ENCODE peak calls at places on chromosome 15, in six cellular contexts. O is CD8-positive, alpha-beta T cell; Z is MM.1S; M is cardiac fibroblast; K is choroid plexus epithelial cell; B is B cell. V is an unnamed sample.

GRCh38 chr15:66294157-66294931 is 976 bp downstream of the DIS3L start:
- DNase-seq in O (no peak), Z (peak), M (peak), K (peak), B (no peak), V (peak)

GRCh38 chr15:34721802-34722795 is 32.7 kb downstream of the GJD2 start:
- DNase-seq in O (no peak), Z (no peak), M (peak), K (peak), B (no peak), V (no peak)

GRCh38 chr15:55627730-55628368 is 39.7 kb upstream of the PYGO1 start:
- DNase-seq in O (no peak), Z (no peak), M (peak), K (peak), B (no peak), V (no peak)

GRCh38 chr15:90545095-90545494 is 15.4 kb downstream of the CRTC3 start:
- DNase-seq in O (no peak), Z (no peak), M (no peak), K (no peak), B (no peak), V (no peak)

GRCh38 chr15:93152951-93153350 is 63.9 kb upstream of the RGMA start:
- DNase-seq in O (no peak), Z (no peak), M (peak), K (peak), B (no peak), V (no peak)

GRCh38 chr15:91992940-91993339 is 139.4 kb downstream of the SLCO3A1 start:
- DNase-seq in O (no peak), Z (no peak), M (peak), K (no peak), B (no peak), V (no peak)

GRCh38 chr15:96882361-96882760 is 551.9 kb downstream of the NR2F2 start:
- DNase-seq in O (no peak), Z (no peak), M (no peak), K (peak), B (no peak), V (no peak)

GRCh38 chr15:83285979-83286553 is 1.6 kb upstream of the BNC1 start:
- DNase-seq in O (no peak), Z (no peak), M (peak), K (peak), B (no peak), V (no peak)

GRCh38 chr15:88900309-88900981 is 5.1 kb upstream of the HAPLN3 start:
- DNase-seq in O (no peak), Z (no peak), M (no peak), K (peak), B (no peak), V (no peak)

GRCh38 chr15:58521293-58521991 is 89.7 kb downstream of the LIPC start:
- DNase-seq in O (no peak), Z (no peak), M (peak), K (peak), B (no peak), V (peak)

GRCh38 chr15:93477721-93478120 is 388.7 kb upstream of the RGMA start:
- DNase-seq in O (no peak), Z (no peak), M (no peak), K (no peak), B (no peak), V (no peak)

GRCh38 chr15:90159213-90159612 is 41.9 kb upstream of the SEMA4B start:
- DNase-seq in O (no peak), Z (no peak), M (no peak), K (no peak), B (no peak), V (no peak)

GRCh38 chr15:34490421-34491193 is 53.0 kb upstream of the GOLGA8A start:
- DNase-seq in O (no peak), Z (no peak), M (no peak), K (no peak), B (no peak), V (no peak)

GRCh38 chr15:68730491-68731317 is 90.0 kb downstream of the ANP32A start:
- DNase-seq in O (no peak), Z (peak), M (peak), K (peak), B (no peak), V (peak)

GRCh38 chr15:73237910-73238309 is 130.8 kb downstream of the HCN4 start:
- DNase-seq in O (no peak), Z (no peak), M (no peak), K (no peak), B (no peak), V (no peak)

GRCh38 chr15:97745481-97746071 is 214.9 kb upstream of the ARRDC4 start:
- DNase-seq in O (no peak), Z (peak), M (peak), K (peak), B (no peak), V (peak)

GRCh38 chr15:52208306-52208946 is 17.2 kb upstream of the GNB5 start:
- DNase-seq in O (peak), Z (peak), M (peak), K (peak), B (peak), V (peak)

GRCh38 chr15:48966595-48967301 is 3.0 kb upstream of the SHC4 start:
- DNase-seq in O (peak), Z (peak), M (no peak), K (peak), B (no peak), V (peak)

DNA sequence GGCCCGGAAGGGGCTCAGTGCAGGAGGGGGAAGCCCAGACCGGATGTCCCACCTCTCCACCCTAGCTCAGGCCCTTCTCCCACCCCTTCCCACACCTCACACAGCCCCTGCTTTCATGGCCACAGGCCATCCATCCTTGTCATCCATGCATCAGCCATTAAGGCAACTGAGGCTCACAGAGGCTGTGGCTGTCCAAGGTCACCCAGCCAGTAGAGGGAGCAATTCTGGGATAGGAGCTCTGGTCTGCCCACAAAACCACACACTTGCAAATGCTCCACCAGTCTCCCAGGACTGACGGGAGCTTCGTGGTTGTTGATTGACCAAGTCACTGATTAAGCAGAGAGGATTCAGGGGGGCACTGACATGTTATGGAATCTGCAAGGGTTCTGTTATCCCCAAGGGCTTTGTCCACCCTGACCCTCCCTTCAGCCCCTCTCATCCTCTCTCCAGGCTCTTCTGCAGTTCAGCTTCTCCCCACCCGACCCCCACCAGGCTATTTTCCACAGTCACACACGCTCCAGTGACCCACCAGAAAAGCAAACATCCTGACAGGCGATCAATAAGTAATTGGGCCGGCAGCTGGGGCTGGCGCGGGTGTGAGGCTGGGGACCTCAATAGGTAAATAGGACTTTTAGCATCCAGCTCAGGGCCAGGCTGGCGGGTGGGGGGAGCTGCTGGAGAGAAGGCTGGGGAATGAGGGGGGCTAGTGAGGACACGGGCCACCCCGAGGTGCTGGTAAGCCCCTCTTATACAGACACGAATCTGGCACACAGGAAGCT is 15.0 kb downstream of the LINGO1 start:
- DNase-seq in O (no peak), Z (no peak), M (no peak), K (peak), B (no peak), V (no peak)
- TF ChIP-seq CTCF in O (no peak), Z (peak), M (peak), K (peak), B (no peak), V (peak)

GRCh38 chr15:39580630-39581500 is at the start of gene THBS1:
- DNase-seq in O (peak), Z (peak), M (peak), K (peak), B (no peak), V (no peak)

GRCh38 chr15:39582977-39583585 is 2.2 kb downstream of the THBS1 start:
- DNase-seq in O (no peak), Z (no peak), M (no peak), K (no peak), B (no peak), V (no peak)

GRCh38 chr15:39580117-39580629 is 706 bp upstream of the THBS1 start:
- DNase-seq in O (peak), Z (peak), M (peak), K (peak), B (peak), V (peak)

GRCh38 chr15:39582286-39582976 is 1.6 kb downstream of the THBS1 start:
- DNase-seq in O (no peak), Z (no peak), M (peak), K (peak), B (no peak), V (no peak)

GRCh38 chr15:39581501-39582285 is 814 bp downstream of the THBS1 start:
- DNase-seq in O (no peak), Z (peak), M (peak), K (peak), B (no peak), V (no peak)
- TF ChIP-seq CTCF in O (no peak), Z (peak), M (peak), K (peak), B (no peak), V (no peak)

GRCh38 chr15:30043211-30043655 is 39.5 kb upstream of the GOLGA8J start:
- DNase-seq in O (no peak), Z (peak), M (peak), K (peak), B (no peak), V (no peak)
- TF ChIP-seq CTCF in O (no peak), Z (peak), M (peak), K (peak), B (no peak), V (no peak)

GRCh38 chr15:60479361-60479684 is 381 bp upstream of the ICE2 start:
- DNase-seq in O (no peak), Z (no peak), M (no peak), K (no peak), B (peak), V (peak)

GRCh38 chr15:60477991-60478632 is 830 bp downstream of the ICE2 start:
- DNase-seq in O (no peak), Z (peak), M (peak), K (peak), B (no peak), V (peak)

GRCh38 chr15:60480149-60480548 is 1.2 kb upstream of the ICE2 start:
- DNase-seq in O (no peak), Z (peak), M (no peak), K (no peak), B (no peak), V (peak)

GRCh38 chr15:60479711-60480110 is 769 bp upstream of the ICE2 start:
- DNase-seq in O (no peak), Z (peak), M (no peak), K (no peak), B (no peak), V (peak)

DNA sequence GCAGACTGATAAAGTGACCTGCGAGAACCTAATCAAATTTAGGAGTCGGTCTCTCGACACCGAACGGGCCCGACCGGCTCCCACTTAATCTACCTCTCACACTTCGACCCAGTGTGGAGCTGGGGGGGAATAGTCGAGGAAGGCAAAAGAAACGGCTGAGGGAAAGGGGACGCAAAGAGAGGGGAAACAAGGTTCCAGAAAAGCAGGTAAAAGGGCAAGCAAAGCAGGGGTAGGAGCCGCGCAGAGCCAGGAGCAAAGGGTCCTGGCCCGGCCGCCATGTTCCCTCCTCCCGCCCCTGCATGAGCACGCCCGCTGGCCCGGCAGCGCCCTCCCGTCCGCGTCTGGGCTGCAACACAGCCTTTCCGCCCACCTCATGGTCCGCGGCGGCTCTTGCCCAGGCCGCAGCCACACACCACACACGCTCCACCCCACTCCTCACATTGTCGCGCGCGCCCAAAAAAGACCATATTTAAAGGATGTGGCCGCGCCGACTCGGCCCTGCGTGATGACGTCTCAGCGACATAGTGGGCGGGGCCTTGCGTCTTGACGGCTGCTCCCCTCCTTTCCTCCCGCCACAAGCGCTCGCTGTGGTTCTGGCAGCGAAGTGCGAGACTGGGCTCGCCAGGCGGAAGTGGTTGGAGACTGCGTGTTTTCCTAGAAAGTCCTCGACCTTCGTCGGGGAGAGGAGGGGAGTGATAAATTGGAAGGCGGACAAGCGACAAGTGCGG is at the start of gene ICE2:
- DNase-seq in O (peak), Z (peak), M (peak), K (peak), B (peak), V (peak)
- TF ChIP-seq CTCF in O (no peak), Z (peak), M (no peak), K (no peak), B (no peak), V (peak)

GRCh38 chr15:62644216-62644873 is 398.2 kb upstream of the TPM1 start:
- DNase-seq in O (no peak), Z (no peak), M (no peak), K (no peak), B (no peak), V (no peak)
- TF ChIP-seq CTCF in O (no peak), Z (no peak), M (no peak), K (no peak), B (no peak), V (no peak)

GRCh38 chr15:44710236-44711088 is 661 bp downstream of the PATL2 start:
- DNase-seq in O (no peak), Z (peak), M (peak), K (peak), B (peak), V (peak)
- TF ChIP-seq CTCF in O (peak), Z (peak), M (peak), K (peak), B (peak), V (peak)

V was measured in GM10248.